ENCODE peak calls at places on chromosome 9, in five cellular contexts. B is GM13977, J is tibial nerve, K is Ammon's horn, R is iris pigment epithelial cell. Y is an unnamed sample.

GRCh38 chr9:75788006-75788634 is 102.4 kb upstream of the PCSK5 start:
- DNase-seq in B (no peak), J (no peak), K (no peak), R (peak), Y (peak)

GRCh38 chr9:124042168-124042775 is 30.7 kb downstream of the LHX2 start:
- DNase-seq in B (no peak), J (no peak), K (peak), R (no peak), Y (no peak)

GRCh38 chr9:4792054-4792571 is 631 bp upstream of the RCL1 start:
- DNase-seq in B (no peak), J (no peak), K (peak), R (peak), Y (peak)

GRCh38 chr9:125317704-125318103 is 56.1 kb downstream of the GAPVD1 start:
- DNase-seq in B (no peak), J (no peak), K (no peak), R (no peak), Y (no peak)

GRCh38 chr9:108750656-108751175 is 105.1 kb downstream of the ACTL7B start:
- DNase-seq in B (no peak), J (no peak), K (no peak), R (no peak), Y (no peak)

GRCh38 chr9:89702401-89702800 is 97.6 kb downstream of the GADD45G start:
- DNase-seq in B (no peak), J (no peak), K (no peak), R (no peak), Y (no peak)

GRCh38 chr9:76116913-76117312 is 226.4 kb downstream of the PCSK5 start:
- DNase-seq in B (no peak), J (no peak), K (no peak), R (peak), Y (peak)

GRCh38 chr9:108543251-108543768 is 312.5 kb downstream of the ACTL7B start:
- DNase-seq in B (no peak), J (no peak), K (no peak), R (no peak), Y (no peak)

GRCh38 chr9:120363697-120364096 is 216.3 kb downstream of the CDK5RAP2 start:
- DNase-seq in B (no peak), J (no peak), K (no peak), R (no peak), Y (peak)

GRCh38 chr9:126569036-126569435 is 44.7 kb upstream of the LMX1B start:
- DNase-seq in B (no peak), J (no peak), K (no peak), R (no peak), Y (no peak)

GRCh38 chr9:115730396-115730795 is 423.2 kb upstream of the PAPPA start:
- DNase-seq in B (no peak), J (no peak), K (no peak), R (no peak), Y (no peak)

GRCh38 chr9:33813712-33814641 is 3.0 kb upstream of the UBE2R2 start:
- DNase-seq in B (peak), J (no peak), K (peak), R (peak), Y (peak)

GRCh38 chr9:133233681-133234432 is 24.8 kb upstream of the OBP2B start:
- DNase-seq in B (no peak), J (no peak), K (no peak), R (no peak), Y (no peak)